ENCODE peak calls at places on chromosomes 11 and 22, in ten cellular contexts. U, M, T, W, F, Z, D, I, G and A are unnamed samples.

GRCh38 chr22:36323855-36324331 is 63.9 kb downstream of the MYH9 start:
- DNase-seq in F (peak), D (no peak), Z (peak), U (no peak), I (no peak), G (no peak), M (peak), W (peak), T (peak), A (no peak)

GRCh38 chr11:9664276-9665171 is 647 bp downstream of the SWAP70 start:
- DNase-seq in G (peak), Z (peak), W (no peak), U (no peak), I (peak), D (peak), T (peak), M (peak), F (peak), A (peak)

GRCh38 chr22:35766654-35767580 is 49.2 kb downstream of the APOL5 start:
- DNase-seq in D (no peak), I (no peak), Z (no peak), T (no peak), M (peak), U (no peak), F (no peak), W (no peak), G (no peak), A (peak)

GRCh38 chr11:126480410-126481302 is 125.2 kb downstream of the ST3GAL4 start:
- DNase-seq in U (peak), T (peak), W (peak), D (peak), Z (peak), M (peak), I (peak), G (peak), F (peak), A (peak)

GRCh38 chr11:128467610-128468041 is 119.7 kb downstream of the ETS1 start:
- DNase-seq in T (no peak), G (no peak), M (peak), W (peak), Z (peak), D (peak), F (peak), I (peak), U (peak), A (peak)

GRCh38 chr11:8714622-8715225 is 32.1 kb downstream of the RPL27A start:
- DNase-seq in W (no peak), F (no peak), M (no peak), Z (no peak), T (no peak), U (no peak), G (peak), I (no peak), D (no peak), A (peak)

GRCh38 chr11:94694309-94695060 is 73.7 kb upstream of the AMOTL1 start:
- DNase-seq in F (no peak), U (no peak), M (no peak), W (no peak), I (no peak), D (no peak), Z (no peak), T (no peak), G (no peak), A (peak)

GRCh38 chr11:32435511-32435946 is at the start of gene WT1:
- DNase-seq in D (peak), W (no peak), I (no peak), T (no peak), M (no peak), Z (no peak), U (no peak), F (peak), G (peak), A (no peak)

GRCh38 chr11:215581-216037 is 8.1 kb downstream of the RIC8A start:
- DNase-seq in M (no peak), U (no peak), T (no peak), Z (no peak), F (no peak), G (no peak), I (no peak), D (no peak), W (no peak), A (peak)

GRCh38 chr22:45187891-45188290 is 24.2 kb downstream of the NUP50 start:
- DNase-seq in W (no peak), U (no peak), M (no peak), I (no peak), F (no peak), D (no peak), T (no peak), G (no peak), Z (no peak), A (no peak)

DNA sequence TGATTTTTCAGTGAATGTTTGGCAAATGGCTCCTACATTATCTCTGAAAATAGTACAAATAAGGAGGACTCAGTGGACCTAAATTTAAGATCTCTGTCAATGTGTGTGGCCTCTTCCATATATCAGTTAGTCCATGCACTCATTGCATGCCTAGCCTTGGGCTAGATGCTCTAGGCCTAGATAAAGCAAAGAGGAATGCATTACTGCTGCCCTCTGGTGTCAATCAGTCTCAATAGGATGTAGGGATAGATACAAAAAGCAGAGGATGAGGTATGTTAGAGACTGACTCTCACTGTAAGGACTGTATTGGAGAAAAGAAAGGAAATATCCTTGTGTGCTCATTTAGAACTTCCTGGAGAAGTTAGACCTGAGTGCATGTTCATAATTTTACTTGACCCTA is 42.0 kb downstream of the MS4A2 start:
- DNase-seq in T (no peak), F (no peak), G (peak), W (no peak), D (peak), Z (peak), I (no peak), U (no peak), M (no peak), A (peak)
- TF ChIP-seq CTCF in T (no peak), F (peak), G (peak), W (no peak), D (peak), Z (peak), I (peak), U (peak), M (no peak), A (peak)

GRCh38 chr11:65394125-65394536 is 7.7 kb downstream of the FRMD8 start:
- DNase-seq in D (no peak), I (no peak), Z (no peak), F (no peak), W (peak), G (no peak), U (no peak), T (no peak), M (no peak), A (no peak)
- TF ChIP-seq CTCF in D (no peak), I (no peak), Z (no peak), F (no peak), W (no peak), G (no peak), U (no peak), T (no peak), M (no peak), A (no peak)

GRCh38 chr11:12746593-12747097 is 72.4 kb downstream of the TEAD1 start:
- DNase-seq in U (no peak), F (peak), W (no peak), T (peak), M (peak), G (peak), D (no peak), I (peak), Z (peak), A (peak)
- TF ChIP-seq CTCF in U (no peak), F (no peak), W (no peak), T (peak), M (no peak), G (no peak), D (no peak), I (no peak), Z (peak), A (no peak)

GRCh38 chr11:19805346-19805745 is 92.7 kb downstream of the NAV2 start:
- DNase-seq in U (no peak), Z (no peak), W (no peak), D (no peak), I (no peak), F (no peak), G (no peak), T (no peak), M (no peak), A (no peak)

GRCh38 chr11:19806251-19806650 is 93.6 kb downstream of the NAV2 start:
- DNase-seq in F (no peak), M (no peak), D (no peak), W (no peak), I (no peak), U (no peak), Z (no peak), T (no peak), G (no peak), A (no peak)

GRCh38 chr11:19810852-19811251 is 98.2 kb downstream of the NAV2 start:
- DNase-seq in G (no peak), Z (no peak), W (no peak), F (no peak), D (no peak), M (no peak), U (no peak), T (no peak), I (no peak), A (no peak)

GRCh38 chr11:19805827-19806226 is 93.2 kb downstream of the NAV2 start:
- DNase-seq in G (no peak), I (no peak), F (no peak), Z (no peak), U (no peak), M (peak), D (no peak), T (no peak), W (no peak), A (no peak)

GRCh38 chr11:19808076-19808911 is 95.7 kb downstream of the NAV2 start:
- DNase-seq in I (no peak), G (no peak), D (no peak), U (no peak), T (no peak), M (no peak), W (no peak), Z (peak), F (no peak), A (no peak)
- TF ChIP-seq CTCF in I (peak), G (no peak), D (peak), U (peak), T (peak), M (no peak), W (no peak), Z (peak), F (peak), A (peak)

DNA sequence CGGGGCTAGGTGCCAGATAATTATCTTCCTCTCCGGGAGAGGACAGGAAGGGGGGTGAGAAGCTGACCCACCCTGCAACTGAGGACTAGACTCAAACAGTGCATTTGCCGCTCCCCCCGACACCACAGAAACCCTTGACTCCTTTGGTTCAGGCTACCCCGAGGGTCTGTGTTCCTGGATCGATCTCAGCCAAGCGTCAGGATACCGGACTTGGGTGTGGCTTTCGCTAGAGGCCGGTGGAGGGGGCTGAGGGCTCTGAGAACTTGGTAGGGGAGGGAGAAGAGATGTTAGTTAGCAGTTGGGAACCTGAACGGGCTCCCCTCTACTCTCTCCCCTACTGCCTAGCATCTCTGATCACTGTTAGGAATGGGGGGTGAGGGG is 840 bp downstream of the SEZ6L start:
- DNase-seq in F (no peak), Z (no peak), M (no peak), W (no peak), D (no peak), U (no peak), G (peak), I (no peak), T (no peak), A (no peak)
- TF ChIP-seq CTCF in F (no peak), Z (no peak), M (no peak), W (no peak), D (no peak), U (no peak), G (no peak), I (no peak), T (no peak), A (no peak)

GRCh38 chr11:61266602-61267001 is 25.6 kb downstream of the PGA5 start:
- DNase-seq in M (no peak), D (no peak), F (no peak), G (no peak), W (no peak), U (no peak), I (no peak), T (no peak), Z (peak), A (peak)
- TF ChIP-seq CTCF in M (no peak), D (no peak), F (no peak), G (no peak), W (no peak), U (no peak), I (no peak), T (no peak), Z (no peak), A (no peak)

GRCh38 chr11:74694136-74694535 is 37.1 kb downstream of the CHRDL2 start:
- DNase-seq in F (no peak), G (no peak), T (no peak), U (no peak), Z (no peak), W (no peak), I (no peak), M (no peak), D (no peak), A (no peak)
- TF ChIP-seq CTCF in F (no peak), G (no peak), T (no peak), U (peak), Z (peak), W (no peak), I (no peak), M (peak), D (peak), A (no peak)

GRCh38 chr11:60482361-60482760 is 10.2 kb upstream of the MS4A12 start:
- DNase-seq in T (no peak), Z (no peak), G (peak), F (no peak), D (no peak), U (no peak), W (no peak), M (no peak), I (no peak), A (no peak)

GRCh38 chr11:60485987-60486386 is 6.6 kb upstream of the MS4A12 start:
- DNase-seq in M (no peak), U (no peak), I (no peak), W (no peak), T (no peak), G (peak), Z (no peak), D (peak), F (no peak), A (no peak)
- TF ChIP-seq CTCF in M (no peak), U (peak), I (peak), W (no peak), T (peak), G (peak), Z (no peak), D (peak), F (no peak), A (no peak)